ENCODE peak calls at places on chromosomes 2 and 18, in seven cellular contexts. R, D, T, M, K, U and W are unnamed samples.
A peak's percentile ranks its signal among the peaks of the same experiment; 100 is the strongest.

GRCh38 chr2:121155502-121156056 is 129.4 kb downstream of the TFCP2L1 start:
- DNase-seq in T (no peak), D (peak; percentile 90), K (no peak), M (no peak), U (no peak), R (peak; percentile 90), W (no peak)

GRCh38 chr2:188852752-188853151 is 121.4 kb upstream of the COL3A1 start:
- DNase-seq in T (no peak), D (no peak), K (no peak), R (no peak), M (no peak), U (peak; percentile 65), W (peak; percentile 52)

GRCh38 chr18:35580748-35581534 is 599 bp upstream of the GALNT1 start:
- DNase-seq in M (peak; percentile 42), R (peak; percentile 62), K (peak; percentile 77), U (peak; percentile 67), D (peak; percentile 59), T (no peak), W (peak; percentile 50)

GRCh38 chr2:17232751-17233150 is 285.5 kb downstream of the RAD51AP2 start:
- DNase-seq in U (no peak), M (no peak), K (no peak), D (no peak), R (no peak), T (no peak), W (no peak)

GRCh38 chr2:80288576-80288975 is 16.0 kb downstream of the LRRTM1 start:
- DNase-seq in K (no peak), U (peak; percentile 8), M (no peak), T (no peak), D (no peak), R (no peak), W (no peak)

GRCh38 chr2:131092409-131093065 is 723 bp downstream of the FAM168B start:
- DNase-seq in M (no peak), K (no peak), U (no peak), T (no peak), R (no peak), D (peak; percentile 56), W (no peak)

GRCh38 chr2:33108483-33109443 is 162.0 kb downstream of the LTBP1 start:
- DNase-seq in K (no peak), M (no peak), R (no peak), D (no peak), U (peak; percentile 53), T (no peak), W (peak; percentile 56)

GRCh38 chr2:119659601-119660342 is 19.2 kb upstream of the TMEM177 start:
- DNase-seq in K (peak; percentile 37), R (peak; percentile 44), T (peak; percentile 49), M (no peak), U (peak; percentile 61), D (no peak), W (peak; percentile 42)

GRCh38 chr2:166032361-166032760 is 78.8 kb upstream of the TTC21B start:
- DNase-seq in K (no peak), D (no peak), U (no peak), T (no peak), M (no peak), R (no peak), W (no peak)

GRCh38 chr2:147600223-147600622 is 244.6 kb upstream of the ACVR2A start:
- DNase-seq in T (no peak), M (no peak), K (no peak), D (no peak), R (no peak), U (peak; percentile 18), W (peak; percentile 37)

GRCh38 chr18:45386256-45386655 is 229.0 kb upstream of the SLC14A2 start:
- DNase-seq in U (peak; percentile 54), R (peak; percentile 59), M (no peak), T (peak; percentile 2), K (peak; percentile 36), D (no peak), W (peak; percentile 32)

GRCh38 chr18:21740724-21741510 is at the start of gene MIB1:
- DNase-seq in U (no peak), T (no peak), D (peak; percentile 44), M (no peak), K (peak; percentile 99), R (peak; percentile 68), W (no peak)

GRCh38 chr2:112884869-112885502 is 26.0 kb upstream of the IL37 start:
- DNase-seq in D (no peak), T (no peak), R (peak; percentile 49), M (peak; percentile 66), U (peak; percentile 12), K (no peak), W (no peak)

GRCh38 chr2:45739796-45740485 is 88.5 kb downstream of the PRKCE start:
- DNase-seq in D (no peak), T (no peak), K (no peak), U (no peak), M (no peak), R (no peak), W (no peak)

GRCh38 chr2:185433824-185434223 is 304.8 kb upstream of the FSIP2 start:
- DNase-seq in K (no peak), M (no peak), T (no peak), R (no peak), D (no peak), U (no peak), W (peak; percentile 89)